ENCODE peak calls at places on chromosomes 5 and 9, in seven cellular contexts. One of them, this sample, is unnamed.

GRCh38 chr5:76942581-76942980 is 10.3 kb upstream of the CRHBP start:
- DNase-seq in IMR-90: peak; percentile 81
- DNase-seq in H1: no peak
- DNase-seq in neuronal stem cell: no peak
- DNase-seq in H9: no peak
- DNase-seq in trophoblast cell: no peak
- DNase-seq in mesenchymal stem cell: peak; percentile 41
- DNase-seq in this sample: no peak

GRCh38 chr5:146441896-146442295 is 5.2 kb upstream of the TCERG1 start:
- DNase-seq in IMR-90: peak; percentile 36
- DNase-seq in H9: no peak
- DNase-seq in trophoblast cell: peak; percentile 88
- DNase-seq in neuronal stem cell: no peak
- DNase-seq in mesenchymal stem cell: no peak
- DNase-seq in H1: no peak
- DNase-seq in this sample: no peak

GRCh38 chr9:123048748-123049147 is 15.3 kb downstream of the GPR21 start:
- DNase-seq in IMR-90: peak; percentile 60
- DNase-seq in mesenchymal stem cell: no peak
- DNase-seq in trophoblast cell: no peak
- DNase-seq in H9: no peak
- DNase-seq in H1: no peak
- DNase-seq in neuronal stem cell: no peak
- DNase-seq in this sample: no peak

GRCh38 chr5:111720333-111720890 is 36.6 kb downstream of the NREP start:
- DNase-seq in IMR-90: no peak
- DNase-seq in H1: no peak
- DNase-seq in mesenchymal stem cell: no peak
- DNase-seq in H9: no peak
- DNase-seq in neuronal stem cell: no peak
- DNase-seq in trophoblast cell: no peak
- DNase-seq in this sample: no peak

GRCh38 chr9:109520475-109521132 is 22.5 kb upstream of the PTPN3 start:
- DNase-seq in H9: peak; percentile 77
- DNase-seq in trophoblast cell: peak; percentile 98
- DNase-seq in H1: peak; percentile 43
- DNase-seq in IMR-90: peak; percentile 66
- DNase-seq in mesenchymal stem cell: peak; percentile 76
- DNase-seq in neuronal stem cell: peak; percentile 72
- DNase-seq in this sample: peak; percentile 84

GRCh38 chr9:69145148-69145547 is 28.9 kb upstream of the TJP2 start:
- DNase-seq in H9: peak; percentile 1
- DNase-seq in mesenchymal stem cell: no peak
- DNase-seq in H1: no peak
- DNase-seq in IMR-90: no peak
- DNase-seq in trophoblast cell: no peak
- DNase-seq in neuronal stem cell: no peak
- DNase-seq in this sample: no peak

GRCh38 chr5:126716861-126717260 is 60.1 kb upstream of the LMNB1 start:
- DNase-seq in trophoblast cell: no peak
- DNase-seq in mesenchymal stem cell: no peak
- DNase-seq in H9: no peak
- DNase-seq in H1: no peak
- DNase-seq in neuronal stem cell: no peak
- DNase-seq in IMR-90: no peak
- DNase-seq in this sample: no peak

GRCh38 chr5:120848883-120849282 is 384.8 kb downstream of the PRR16 start:
- DNase-seq in trophoblast cell: peak; percentile 10
- DNase-seq in H1: no peak
- DNase-seq in neuronal stem cell: no peak
- DNase-seq in IMR-90: no peak
- DNase-seq in mesenchymal stem cell: no peak
- DNase-seq in H9: peak; percentile 66
- DNase-seq in this sample: peak; percentile 88

GRCh38 chr5:154850255-154851062 is at the start of gene FAXDC2:
- DNase-seq in H9: peak; percentile 81
- DNase-seq in neuronal stem cell: peak; percentile 49
- DNase-seq in trophoblast cell: peak; percentile 25
- DNase-seq in IMR-90: peak; percentile 88
- DNase-seq in mesenchymal stem cell: peak; percentile 79
- DNase-seq in H1: no peak
- DNase-seq in this sample: peak; percentile 85

GRCh38 chr9:35814106-35814840 is 569 bp downstream of the HINT2 start:
- DNase-seq in H1: no peak
- DNase-seq in H9: peak; percentile 85
- DNase-seq in trophoblast cell: peak; percentile 72
- DNase-seq in IMR-90: peak; percentile 41
- DNase-seq in mesenchymal stem cell: peak; percentile 75
- DNase-seq in neuronal stem cell: peak; percentile 67
- DNase-seq in this sample: peak; percentile 95

GRCh38 chr5:157855404-157855994 is 3.4 kb downstream of the CLINT1 start:
- DNase-seq in mesenchymal stem cell: peak; percentile 78
- DNase-seq in H9: peak; percentile 73
- DNase-seq in trophoblast cell: peak; percentile 79
- DNase-seq in IMR-90: peak; percentile 67
- DNase-seq in neuronal stem cell: peak; percentile 54
- DNase-seq in H1: peak; percentile 44
- DNase-seq in this sample: peak; percentile 96

DNA sequence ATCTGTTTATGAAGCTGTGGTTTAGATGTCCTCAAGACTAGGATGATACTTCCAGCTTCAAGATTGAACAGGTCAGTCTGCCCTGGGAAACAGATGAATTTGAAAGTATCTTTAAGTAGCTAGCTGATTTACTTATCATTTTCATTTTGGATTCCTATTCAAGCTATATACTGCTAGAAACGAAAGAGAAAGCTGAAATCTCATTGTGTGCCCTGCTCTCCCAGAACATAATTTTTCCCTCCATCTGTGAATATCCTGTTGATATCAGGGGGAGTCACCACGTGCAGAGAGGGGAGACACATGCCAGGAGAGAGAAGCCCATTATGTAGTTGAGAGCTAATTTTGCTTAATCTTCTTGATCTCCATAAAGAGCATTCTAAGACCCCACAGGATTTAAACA is 439.1 kb downstream of the NR2F1-AS1 start:
- DNase-seq in neuronal stem cell: no peak
- DNase-seq in mesenchymal stem cell: peak; percentile 50
- DNase-seq in H1: no peak
- DNase-seq in H9: no peak
- DNase-seq in IMR-90: peak; percentile 37
- DNase-seq in trophoblast cell: no peak
- DNase-seq in this sample: no peak
- H3K23ac ChIP-seq in neuronal stem cell: no peak overlapping the region
- H3K23ac ChIP-seq in mesenchymal stem cell: no peak overlapping the region
- H3K23ac ChIP-seq in H1: no peak overlapping the region
- H3K23ac ChIP-seq in H9: no peak overlapping the region
- H3K23ac ChIP-seq in IMR-90: no peak overlapping the region
- H3K23ac ChIP-seq in trophoblast cell: no peak overlapping the region
- H3K23ac ChIP-seq in this sample: no peak overlapping the region

DNA sequence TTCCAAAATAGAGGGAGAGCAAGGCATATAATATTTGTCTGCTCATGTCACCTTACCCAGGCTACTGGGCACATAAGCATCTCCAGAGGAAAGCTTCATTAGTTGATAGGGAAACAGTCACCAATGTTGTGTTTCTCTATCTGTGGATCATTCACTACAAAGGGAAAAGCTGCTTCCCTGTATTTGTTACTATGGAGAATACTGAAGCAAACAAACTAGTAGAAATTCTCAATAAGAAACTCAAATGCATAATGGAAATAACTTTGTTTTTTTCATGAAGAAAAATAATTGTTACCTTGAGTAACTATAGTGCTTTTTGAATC is 138.2 kb downstream of the PCSK1 start:
- DNase-seq in H1: no peak
- DNase-seq in IMR-90: no peak
- DNase-seq in trophoblast cell: no peak
- DNase-seq in neuronal stem cell: no peak
- DNase-seq in mesenchymal stem cell: no peak
- DNase-seq in H9: no peak
- DNase-seq in this sample: no peak
- H3K23ac ChIP-seq in H1: no peak overlapping the region
- H3K23ac ChIP-seq in IMR-90: peak overlapping the region; percentile 51
- H3K23ac ChIP-seq in trophoblast cell: no peak overlapping the region
- H3K23ac ChIP-seq in neuronal stem cell: no peak overlapping the region
- H3K23ac ChIP-seq in mesenchymal stem cell: no peak overlapping the region
- H3K23ac ChIP-seq in H9: no peak overlapping the region
- H3K23ac ChIP-seq in this sample: no peak overlapping the region

GRCh38 chr5:81717221-81717620 is 33.7 kb downstream of the SSBP2 start:
- DNase-seq in neuronal stem cell: no peak
- DNase-seq in H1: no peak
- DNase-seq in IMR-90: peak; percentile 72
- DNase-seq in trophoblast cell: no peak
- DNase-seq in H9: no peak
- DNase-seq in mesenchymal stem cell: peak; percentile 17
- DNase-seq in this sample: no peak
- H3K23ac ChIP-seq in neuronal stem cell: no peak overlapping the region
- H3K23ac ChIP-seq in H1: no peak overlapping the region
- H3K23ac ChIP-seq in IMR-90: peak overlapping the region; percentile 68
- H3K23ac ChIP-seq in trophoblast cell: no peak overlapping the region
- H3K23ac ChIP-seq in H9: no peak overlapping the region
- H3K23ac ChIP-seq in mesenchymal stem cell: no peak overlapping the region
- H3K23ac ChIP-seq in this sample: no peak overlapping the region

GRCh38 chr9:124791106-124791505 is 14.2 kb downstream of the OLFML2A start:
- DNase-seq in H9: no peak
- DNase-seq in neuronal stem cell: no peak
- DNase-seq in IMR-90: no peak
- DNase-seq in H1: no peak
- DNase-seq in mesenchymal stem cell: no peak
- DNase-seq in trophoblast cell: no peak
- DNase-seq in this sample: no peak

GRCh38 chr9:124786881-124787573 is 10.1 kb downstream of the OLFML2A start:
- DNase-seq in neuronal stem cell: no peak
- DNase-seq in mesenchymal stem cell: no peak
- DNase-seq in IMR-90: no peak
- DNase-seq in H9: no peak
- DNase-seq in trophoblast cell: no peak
- DNase-seq in H1: no peak
- DNase-seq in this sample: no peak

GRCh38 chr9:124792257-124792975 is 15.5 kb downstream of the OLFML2A start:
- DNase-seq in trophoblast cell: no peak
- DNase-seq in H9: no peak
- DNase-seq in neuronal stem cell: no peak
- DNase-seq in IMR-90: no peak
- DNase-seq in H1: no peak
- DNase-seq in mesenchymal stem cell: no peak
- DNase-seq in this sample: no peak

GRCh38 chr9:124790301-124790700 is 13.4 kb downstream of the OLFML2A start:
- DNase-seq in H1: no peak
- DNase-seq in mesenchymal stem cell: no peak
- DNase-seq in trophoblast cell: no peak
- DNase-seq in H9: no peak
- DNase-seq in neuronal stem cell: no peak
- DNase-seq in IMR-90: no peak
- DNase-seq in this sample: no peak

DNA sequence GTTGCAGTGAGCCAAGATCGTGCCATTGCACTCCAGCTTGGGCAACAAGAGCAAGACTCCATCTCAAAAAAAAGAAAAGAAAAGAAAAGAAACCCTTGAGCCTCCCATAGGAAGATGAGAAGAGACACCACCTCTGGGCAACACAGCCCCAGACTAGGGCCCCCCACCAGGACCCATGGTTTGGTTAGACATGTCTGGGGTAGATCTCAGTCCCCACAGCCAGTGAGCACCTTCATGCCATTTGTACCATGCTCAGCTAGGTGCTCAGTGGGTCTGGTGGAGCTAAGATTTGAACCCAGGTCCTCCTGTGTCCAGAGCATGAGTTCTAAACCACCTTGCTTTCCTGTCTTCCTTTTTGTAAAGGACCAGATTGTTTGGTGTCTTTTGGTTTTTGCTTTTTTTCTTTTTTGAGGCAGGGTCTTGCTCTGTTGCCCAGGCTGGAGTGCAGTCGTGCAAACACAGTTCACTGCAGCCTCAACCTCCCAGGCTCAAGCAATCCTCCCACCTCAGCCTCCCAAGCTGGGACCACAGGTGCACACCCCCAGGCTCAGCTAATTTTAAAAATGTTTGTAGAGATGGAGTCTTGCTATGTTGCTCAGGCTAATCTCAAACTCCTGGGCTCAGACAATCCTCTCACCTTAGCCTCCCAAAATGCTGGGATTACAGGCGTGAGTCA is 11.7 kb downstream of the OLFML2A start:
- DNase-seq in mesenchymal stem cell: no peak
- DNase-seq in H9: no peak
- DNase-seq in IMR-90: no peak
- DNase-seq in trophoblast cell: no peak
- DNase-seq in H1: no peak
- DNase-seq in neuronal stem cell: no peak
- DNase-seq in this sample: no peak
- H3K23ac ChIP-seq in mesenchymal stem cell: no peak overlapping the region
- H3K23ac ChIP-seq in H9: no peak overlapping the region
- H3K23ac ChIP-seq in IMR-90: no peak overlapping the region
- H3K23ac ChIP-seq in trophoblast cell: no peak overlapping the region
- H3K23ac ChIP-seq in H1: no peak overlapping the region
- H3K23ac ChIP-seq in neuronal stem cell: no peak overlapping the region
- H3K23ac ChIP-seq in this sample: no peak overlapping the region

DNA sequence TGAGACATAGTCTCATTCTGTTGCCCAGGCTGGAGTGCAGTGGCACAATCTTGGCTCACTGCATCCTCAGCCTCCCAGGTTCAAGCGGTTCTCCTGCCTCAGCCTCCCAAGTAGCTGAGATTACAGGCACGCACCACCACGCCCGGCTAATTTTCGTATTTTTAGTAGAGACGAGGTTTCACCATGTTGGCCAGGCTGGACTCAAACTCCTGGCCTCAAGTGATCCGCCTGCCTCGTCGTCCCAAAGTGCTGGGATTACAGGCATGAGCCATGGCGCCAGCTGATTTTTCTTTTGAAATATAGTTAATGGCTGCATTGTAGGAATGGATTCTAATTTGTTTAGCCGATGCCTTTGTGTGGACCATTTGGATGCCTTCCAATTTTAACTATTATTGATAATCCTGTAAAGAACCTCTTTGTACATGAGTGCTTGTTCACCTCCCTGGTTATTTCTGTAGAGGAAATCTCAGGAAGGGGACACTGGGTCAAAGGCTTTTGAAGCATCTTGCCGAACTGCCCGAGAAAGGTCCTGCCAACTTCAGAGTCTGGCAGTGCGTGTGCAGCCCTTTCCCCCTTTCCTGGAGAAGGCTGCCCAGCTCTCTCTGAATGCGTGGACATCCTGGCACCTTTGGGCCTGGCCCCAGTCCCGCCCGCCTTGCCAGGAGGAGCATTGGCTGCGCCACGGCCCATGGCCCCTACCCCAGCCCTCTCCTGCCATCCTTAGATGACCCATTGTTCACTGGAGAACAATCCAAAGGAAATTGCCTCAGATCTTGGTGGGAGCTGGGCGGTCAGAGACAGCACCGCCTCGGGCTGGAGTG is 8.9 kb upstream of the NUP214 start:
- DNase-seq in H1: no peak
- DNase-seq in mesenchymal stem cell: no peak
- DNase-seq in H9: no peak
- DNase-seq in IMR-90: no peak
- DNase-seq in neuronal stem cell: no peak
- DNase-seq in trophoblast cell: no peak
- DNase-seq in this sample: no peak
- H3K23ac ChIP-seq in H1: no peak overlapping the region
- H3K23ac ChIP-seq in mesenchymal stem cell: no peak overlapping the region
- H3K23ac ChIP-seq in H9: no peak overlapping the region
- H3K23ac ChIP-seq in IMR-90: no peak overlapping the region
- H3K23ac ChIP-seq in neuronal stem cell: peak overlapping the region; percentile 86
- H3K23ac ChIP-seq in trophoblast cell: no peak overlapping the region
- H3K23ac ChIP-seq in this sample: no peak overlapping the region